ENCODE peak calls at places on chromosomes 5 and 9, in four cellular contexts. T is sigmoid colon, S is brain microvascular endothelial cell, D is HepG2. J is an unnamed sample. For H3K36me3, the result is how much of the 10 kb centered on the place peaks cover.

GRCh38 chr5:1437452-1437851 is 7.8 kb downstream of the SLC6A3 start:
- DNase-seq in T (no peak), S (no peak), D (peak), J (no peak)

GRCh38 chr5:146878471-146879172 is at the start of gene PPP2R2B:
- DNase-seq in T (peak), S (no peak), D (no peak), J (no peak)

GRCh38 chr9:109908459-109909390 is 128.7 kb downstream of the PALM2AKAP2 start:
- DNase-seq in T (no peak), S (peak), D (no peak), J (no peak)

GRCh38 chr9:117744856-117745389 is 40.7 kb downstream of the TLR4 start:
- DNase-seq in T (no peak), S (no peak), D (no peak), J (no peak)

GRCh38 chr9:90815183-90815943 is 13.7 kb downstream of the SYK start:
- DNase-seq in T (peak), S (no peak), D (no peak), J (no peak)

GRCh38 chr5:119302916-119303897 is 52.6 kb upstream of the TNFAIP8 start:
- DNase-seq in T (no peak), S (peak), D (peak), J (peak)

GRCh38 chr9:109319072-109319630 is 1.7 kb downstream of the EPB41L4B start:
- DNase-seq in T (no peak), S (no peak), D (no peak), J (no peak)

GRCh38 chr5:180020176-180020575 is 51.4 kb downstream of the RNF130 start:
- DNase-seq in T (no peak), S (no peak), D (no peak), J (no peak)

GRCh38 chr5:62042007-62042406 is 264.0 kb upstream of the KIF2A start:
- DNase-seq in T (no peak), S (no peak), D (no peak), J (no peak)

GRCh38 chr9:92686954-92687353 is 17.0 kb upstream of the IPPK start:
- DNase-seq in T (no peak), S (no peak), D (peak), J (no peak)

GRCh38 chr9:124248066-124248465 is 9.7 kb upstream of the NEK6 start:
- DNase-seq in T (peak), S (no peak), D (no peak), J (no peak)

GRCh38 chr5:142539154-142539740 is 146.6 kb downstream of the FGF1 start:
- DNase-seq in T (no peak), S (no peak), D (no peak), J (no peak)

GRCh38 chr5:133285583-133286021 is 233.8 kb downstream of the HSPA4 start:
- DNase-seq in T (no peak), S (no peak), D (no peak), J (no peak)

GRCh38 chr9:104961238-104961637 is 33.3 kb upstream of the ABCA1 start:
- DNase-seq in T (no peak), S (peak), D (peak), J (no peak)

GRCh38 chr9:81557957-81558791 is 131.2 kb downstream of the TLE1 start:
- DNase-seq in T (no peak), S (no peak), D (no peak), J (peak)

GRCh38 chr9:135471751-135472640 is 7.6 kb upstream of the PPP1R26 start:
- DNase-seq in T (no peak), S (no peak), D (no peak), J (no peak)

GRCh38 chr5:10421841-10422691 is 19.6 kb upstream of the ROPN1L start:
- DNase-seq in T (no peak), S (no peak), D (no peak), J (no peak)

GRCh38 chr5:10423009-10423408 is 18.7 kb upstream of the ROPN1L start:
- DNase-seq in T (no peak), S (no peak), D (no peak), J (no peak)

GRCh38 chr5:10420926-10421325 is 20.8 kb upstream of the ROPN1L start:
- DNase-seq in T (no peak), S (no peak), D (no peak), J (no peak)

GRCh38 chr5:10427201-10427600 is 14.5 kb upstream of the ROPN1L start:
- DNase-seq in T (no peak), S (no peak), D (peak), J (no peak)

GRCh38 chr5:10424124-10424731 is 17.5 kb upstream of the ROPN1L start:
- DNase-seq in T (no peak), S (peak), D (peak), J (no peak)
- TF ChIP-seq CTCF in T (no peak), S (peak), D (peak), J (peak)

GRCh38 chr5:74227081-74227480 is 413.4 kb downstream of the ENC1 start:
- DNase-seq in T (peak), S (no peak), D (no peak), J (no peak)
- H3K4me3 ChIP-seq in T (no peak), S (no peak), D (no peak), J (no peak)

DNA sequence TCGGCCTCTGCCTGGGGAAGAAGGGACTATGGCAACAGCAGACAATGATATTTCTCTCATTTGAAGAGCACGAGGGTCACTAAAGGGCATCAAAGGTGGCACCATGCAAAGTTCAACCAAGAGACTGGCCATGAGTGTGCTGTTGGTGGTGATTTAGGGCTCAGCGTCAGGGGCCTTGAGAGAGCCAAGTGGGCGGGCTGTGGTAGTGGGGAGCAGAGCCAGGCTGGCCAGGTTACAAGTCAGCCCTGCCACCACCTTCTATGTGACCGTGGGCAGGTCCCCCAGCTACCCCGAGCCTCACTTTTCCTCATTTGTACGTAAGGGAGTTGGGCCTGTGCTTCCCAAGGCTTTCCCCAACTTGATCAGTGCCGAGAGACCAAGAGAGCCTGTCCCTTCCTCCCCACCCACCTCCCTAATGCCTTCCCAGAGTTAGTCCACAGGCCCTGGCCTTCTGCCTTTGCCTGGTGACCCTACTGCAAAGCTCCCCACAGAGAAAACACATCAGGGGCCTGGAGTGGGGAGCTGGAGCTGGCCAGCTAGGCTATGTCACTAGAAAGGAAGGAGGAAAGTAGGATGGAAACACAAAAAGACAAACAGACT is 104.3 kb downstream of the PDE6A start:
- DNase-seq in T (no peak), S (no peak), D (no peak), J (no peak)
- H3K36me3 ChIP-seq in T (under half), S (under half), D (under half), J (under half)

GRCh38 chr9:83322438-83322837 is 215.8 kb downstream of the FRMD3 start:
- DNase-seq in T (no peak), S (no peak), D (peak), J (no peak)
- TF ChIP-seq CTCF in T (no peak), S (peak), D (no peak), J (peak)

DNA sequence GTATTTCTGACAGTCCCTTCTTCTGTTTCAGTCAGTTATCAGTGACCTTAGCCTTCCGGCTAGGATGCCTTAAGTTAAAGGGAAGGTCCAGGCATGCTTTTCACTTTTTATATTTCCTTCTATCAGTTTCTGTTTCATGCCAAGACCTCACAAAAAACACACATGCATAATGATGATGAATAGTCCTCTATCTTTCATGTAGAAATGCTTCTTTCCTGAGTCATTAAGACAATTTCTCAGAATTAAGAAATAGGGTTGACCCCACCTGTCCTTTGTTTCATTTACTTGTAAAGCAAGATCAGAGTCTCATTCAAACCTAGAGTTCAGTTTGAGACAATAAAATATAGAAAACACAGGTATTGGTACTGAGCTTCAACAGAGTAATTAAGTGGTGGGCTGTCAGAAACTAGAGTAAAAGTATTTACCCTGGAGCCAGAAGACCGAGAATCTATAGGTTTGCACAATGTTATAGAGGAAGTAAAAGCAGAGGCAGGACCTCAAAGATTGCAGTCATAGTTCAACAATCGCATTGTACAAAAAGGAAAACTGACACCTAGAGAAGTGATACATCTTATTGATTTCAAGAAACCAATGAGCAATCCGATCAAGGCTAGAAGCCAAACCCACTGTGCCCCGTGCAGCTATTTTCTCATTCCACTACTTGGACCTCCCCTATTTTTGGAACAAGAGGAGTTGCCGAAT is 118.7 kb upstream of the PUM3 start:
- DNase-seq in T (no peak), S (no peak), D (no peak), J (no peak)
- H3K4me3 ChIP-seq in T (no peak), S (no peak), D (no peak), J (no peak)